ENCODE peak calls at places on chromosomes 6 and 20, in five cellular contexts. One of them, this sample, is unnamed.

GRCh38 chr6:149887343-149887742 is 10.6 kb downstream of the RAET1E start:
- DNase-seq in uterus: no peak
- DNase-seq in MG63: peak; percentile 81
- DNase-seq in NCI-H1436 treated with DMSO at 0.1 percent for 48 hours: no peak
- DNase-seq in nucleus accumbens: no peak
- DNase-seq in this sample: no peak

GRCh38 chr20:1872456-1873183 is 22.6 kb upstream of the SIRPA start:
- DNase-seq in MG63: no peak
- DNase-seq in uterus: no peak
- DNase-seq in nucleus accumbens: no peak
- DNase-seq in NCI-H1436 treated with DMSO at 0.1 percent for 48 hours: no peak
- DNase-seq in this sample: peak; percentile 31

GRCh38 chr20:47201074-47201730 is 155.3 kb downstream of the ZMYND8 start:
- DNase-seq in NCI-H1436 treated with DMSO at 0.1 percent for 48 hours: no peak
- DNase-seq in MG63: no peak
- DNase-seq in uterus: no peak
- DNase-seq in nucleus accumbens: no peak
- DNase-seq in this sample: no peak

GRCh38 chr6:18024876-18025275 is 37.4 kb upstream of the KIF13A start:
- DNase-seq in MG63: no peak
- DNase-seq in nucleus accumbens: no peak
- DNase-seq in NCI-H1436 treated with DMSO at 0.1 percent for 48 hours: no peak
- DNase-seq in uterus: no peak
- DNase-seq in this sample: no peak

GRCh38 chr6:162541019-162541601 is 186.5 kb downstream of the PRKN start:
- DNase-seq in MG63: no peak
- DNase-seq in NCI-H1436 treated with DMSO at 0.1 percent for 48 hours: no peak
- DNase-seq in nucleus accumbens: no peak
- DNase-seq in uterus: no peak
- DNase-seq in this sample: no peak

GRCh38 chr20:45592574-45593189 is 13.6 kb upstream of the WFDC8 start:
- DNase-seq in MG63: no peak
- DNase-seq in nucleus accumbens: no peak
- DNase-seq in NCI-H1436 treated with DMSO at 0.1 percent for 48 hours: no peak
- DNase-seq in uterus: no peak
- DNase-seq in this sample: peak; percentile 48

GRCh38 chr6:3696525-3696924 is 55.0 kb downstream of the PXDC1 start:
- DNase-seq in NCI-H1436 treated with DMSO at 0.1 percent for 48 hours: no peak
- DNase-seq in nucleus accumbens: no peak
- DNase-seq in uterus: no peak
- DNase-seq in MG63: no peak
- DNase-seq in this sample: no peak

GRCh38 chr6:158251565-158251964 is 60.7 kb upstream of the TULP4 start:
- DNase-seq in NCI-H1436 treated with DMSO at 0.1 percent for 48 hours: no peak
- DNase-seq in MG63: no peak
- DNase-seq in nucleus accumbens: no peak
- DNase-seq in uterus: no peak
- DNase-seq in this sample: no peak

GRCh38 chr6:22043284-22043962 is 253.4 kb downstream of the PRL start:
- DNase-seq in MG63: peak; percentile 28
- DNase-seq in uterus: peak; percentile 38
- DNase-seq in nucleus accumbens: no peak
- DNase-seq in NCI-H1436 treated with DMSO at 0.1 percent for 48 hours: no peak
- DNase-seq in this sample: no peak

GRCh38 chr6:134707342-134707982 is 242.4 kb downstream of the ALDH8A1 start:
- DNase-seq in NCI-H1436 treated with DMSO at 0.1 percent for 48 hours: no peak
- DNase-seq in uterus: no peak
- DNase-seq in nucleus accumbens: no peak
- DNase-seq in MG63: no peak
- DNase-seq in this sample: no peak

GRCh38 chr6:38153946-38154345 is 334.4 kb downstream of the ZFAND3 start:
- DNase-seq in MG63: no peak
- DNase-seq in uterus: no peak
- DNase-seq in NCI-H1436 treated with DMSO at 0.1 percent for 48 hours: no peak
- DNase-seq in nucleus accumbens: no peak
- DNase-seq in this sample: no peak

GRCh38 chr20:2798095-2798805 is 2.2 kb downstream of the CPXM1 start:
- DNase-seq in uterus: no peak
- DNase-seq in MG63: no peak
- DNase-seq in NCI-H1436 treated with DMSO at 0.1 percent for 48 hours: no peak
- DNase-seq in nucleus accumbens: no peak
- DNase-seq in this sample: no peak

GRCh38 chr20:25077610-25078169 is 4.3 kb downstream of the VSX1 start:
- DNase-seq in NCI-H1436 treated with DMSO at 0.1 percent for 48 hours: no peak
- DNase-seq in nucleus accumbens: no peak
- DNase-seq in uterus: no peak
- DNase-seq in MG63: no peak
- DNase-seq in this sample: peak; percentile 17

GRCh38 chr6:157213897-157214296 is 109.4 kb downstream of the TMEM242 start:
- DNase-seq in nucleus accumbens: no peak
- DNase-seq in uterus: no peak
- DNase-seq in NCI-H1436 treated with DMSO at 0.1 percent for 48 hours: no peak
- DNase-seq in MG63: no peak
- DNase-seq in this sample: no peak

GRCh38 chr6:170087946-170088348 is 202.9 kb downstream of the DLL1 start:
- DNase-seq in NCI-H1436 treated with DMSO at 0.1 percent for 48 hours: no peak
- DNase-seq in nucleus accumbens: no peak
- DNase-seq in MG63: no peak
- DNase-seq in uterus: peak; percentile 10
- DNase-seq in this sample: peak; percentile 78

GRCh38 chr6:17945111-17945510 is 42.3 kb downstream of the KIF13A start:
- DNase-seq in NCI-H1436 treated with DMSO at 0.1 percent for 48 hours: no peak
- DNase-seq in nucleus accumbens: no peak
- DNase-seq in MG63: no peak
- DNase-seq in uterus: no peak
- DNase-seq in this sample: no peak

GRCh38 chr20:63103402-63104311 is 96.9 kb upstream of the BHLHE23 start:
- DNase-seq in nucleus accumbens: no peak
- DNase-seq in NCI-H1436 treated with DMSO at 0.1 percent for 48 hours: no peak
- DNase-seq in MG63: peak; percentile 25
- DNase-seq in uterus: no peak
- DNase-seq in this sample: peak; percentile 37

GRCh38 chr6:33276864-33277662 is at the start of gene B3GALT4:
- DNase-seq in uterus: peak; percentile 68
- DNase-seq in MG63: peak; percentile 96
- DNase-seq in nucleus accumbens: no peak
- DNase-seq in NCI-H1436 treated with DMSO at 0.1 percent for 48 hours: no peak
- DNase-seq in this sample: peak; percentile 82

GRCh38 chr6:158086054-158086705 is 81.9 kb downstream of the SERAC1 start:
- DNase-seq in MG63: no peak
- DNase-seq in nucleus accumbens: no peak
- DNase-seq in uterus: no peak
- DNase-seq in NCI-H1436 treated with DMSO at 0.1 percent for 48 hours: no peak
- DNase-seq in this sample: no peak

GRCh38 chr6:119241124-119241491 is 108.5 kb downstream of the MAN1A1 start:
- DNase-seq in uterus: peak; percentile 12
- DNase-seq in MG63: no peak
- DNase-seq in nucleus accumbens: no peak
- DNase-seq in NCI-H1436 treated with DMSO at 0.1 percent for 48 hours: no peak
- DNase-seq in this sample: no peak

GRCh38 chr6:22800451-22800850 is 231.1 kb downstream of the HDGFL1 start:
- DNase-seq in nucleus accumbens: no peak
- DNase-seq in MG63: no peak
- DNase-seq in NCI-H1436 treated with DMSO at 0.1 percent for 48 hours: no peak
- DNase-seq in uterus: no peak
- DNase-seq in this sample: no peak

GRCh38 chr20:64053841-64054661 is 4.6 kb upstream of the SOX18 start:
- DNase-seq in uterus: peak; percentile 74
- DNase-seq in nucleus accumbens: no peak
- DNase-seq in NCI-H1436 treated with DMSO at 0.1 percent for 48 hours: no peak
- DNase-seq in MG63: no peak
- DNase-seq in this sample: no peak

GRCh38 chr20:59027746-59028320 is 4.3 kb downstream of the ATP5F1E start:
- DNase-seq in MG63: no peak
- DNase-seq in NCI-H1436 treated with DMSO at 0.1 percent for 48 hours: no peak
- DNase-seq in nucleus accumbens: no peak
- DNase-seq in uterus: no peak
- DNase-seq in this sample: no peak

GRCh38 chr20:18657575-18657974 is 69.7 kb downstream of the DTD1 start:
- DNase-seq in NCI-H1436 treated with DMSO at 0.1 percent for 48 hours: no peak
- DNase-seq in nucleus accumbens: no peak
- DNase-seq in MG63: peak; percentile 79
- DNase-seq in uterus: no peak
- DNase-seq in this sample: no peak

GRCh38 chr6:50270427-50270826 is 220.7 kb upstream of the DEFB112 start:
- DNase-seq in MG63: no peak
- DNase-seq in nucleus accumbens: no peak
- DNase-seq in uterus: no peak
- DNase-seq in NCI-H1436 treated with DMSO at 0.1 percent for 48 hours: no peak
- DNase-seq in this sample: no peak

GRCh38 chr20:61723538-61724257 is 342.0 kb downstream of the TAF4 start:
- DNase-seq in nucleus accumbens: no peak
- DNase-seq in uterus: no peak
- DNase-seq in MG63: no peak
- DNase-seq in NCI-H1436 treated with DMSO at 0.1 percent for 48 hours: no peak
- DNase-seq in this sample: no peak

GRCh38 chr6:139882977-139883728 is 508.7 kb upstream of the CITED2 start:
- DNase-seq in NCI-H1436 treated with DMSO at 0.1 percent for 48 hours: no peak
- DNase-seq in nucleus accumbens: no peak
- DNase-seq in uterus: no peak
- DNase-seq in MG63: no peak
- DNase-seq in this sample: no peak

GRCh38 chr6:151084275-151084674 is 155.5 kb upstream of the AKAP12 start:
- DNase-seq in uterus: no peak
- DNase-seq in MG63: no peak
- DNase-seq in nucleus accumbens: no peak
- DNase-seq in NCI-H1436 treated with DMSO at 0.1 percent for 48 hours: no peak
- DNase-seq in this sample: no peak

GRCh38 chr20:45949542-45950329 is 15.3 kb downstream of the PCIF1 start:
- DNase-seq in uterus: no peak
- DNase-seq in NCI-H1436 treated with DMSO at 0.1 percent for 48 hours: no peak
- DNase-seq in nucleus accumbens: no peak
- DNase-seq in MG63: no peak
- DNase-seq in this sample: no peak

GRCh38 chr20:39960522-39961420 is 728.3 kb downstream of the MAFB start:
- DNase-seq in NCI-H1436 treated with DMSO at 0.1 percent for 48 hours: no peak
- DNase-seq in MG63: peak; percentile 25
- DNase-seq in uterus: no peak
- DNase-seq in nucleus accumbens: no peak
- DNase-seq in this sample: no peak

This sample was measured in activated CD8-positive, alpha-beta T cell treated with anti-CD3 and anti-CD28 coated beads for 36 hours.